ENCODE peak calls at places on chromosomes 7 and 10, in ten cellular contexts. One of them, this sample, is unnamed.
A peak's percentile ranks its signal among the peaks of the same experiment; 100 is the strongest.

GRCh38 chr10:50392426-50392825 is 141.1 kb upstream of the ASAH2 start:
- DNase-seq in type B pancreatic cell: no peak
- DNase-seq in progenitor cell of endocrine pancreas: no peak
- DNase-seq in Peyer's patch: no peak
- DNase-seq in WTC11: no peak
- DNase-seq in CD8-positive, alpha-beta T cell: no peak
- DNase-seq in adrenal gland: no peak
- DNase-seq in glutamatergic neuron: no peak
- DNase-seq in GM12878: no peak
- DNase-seq in bronchial epithelial cell: no peak
- DNase-seq in this sample: no peak

GRCh38 chr10:100370976-100371706 is 24.1 kb downstream of the SCD start:
- DNase-seq in type B pancreatic cell: peak; percentile 76
- DNase-seq in progenitor cell of endocrine pancreas: peak; percentile 36
- DNase-seq in Peyer's patch: peak; percentile 46
- DNase-seq in WTC11: peak; percentile 75
- DNase-seq in CD8-positive, alpha-beta T cell: peak; percentile 61
- DNase-seq in adrenal gland: peak; percentile 80
- DNase-seq in glutamatergic neuron: peak; percentile 70
- DNase-seq in GM12878: peak; percentile 34
- DNase-seq in bronchial epithelial cell: peak; percentile 85
- DNase-seq in this sample: no peak

GRCh38 chr7:115087437-115087836 is 165.5 kb downstream of the MDFIC start:
- DNase-seq in type B pancreatic cell: no peak
- DNase-seq in progenitor cell of endocrine pancreas: no peak
- DNase-seq in Peyer's patch: no peak
- DNase-seq in WTC11: no peak
- DNase-seq in CD8-positive, alpha-beta T cell: no peak
- DNase-seq in adrenal gland: peak; percentile 25
- DNase-seq in glutamatergic neuron: no peak
- DNase-seq in GM12878: no peak
- DNase-seq in bronchial epithelial cell: peak; percentile 82
- DNase-seq in this sample: no peak

GRCh38 chr7:98555403-98555802 is 61.7 kb upstream of the NPTX2 start:
- DNase-seq in type B pancreatic cell: no peak
- DNase-seq in progenitor cell of endocrine pancreas: no peak
- DNase-seq in Peyer's patch: no peak
- DNase-seq in WTC11: no peak
- DNase-seq in CD8-positive, alpha-beta T cell: no peak
- DNase-seq in adrenal gland: no peak
- DNase-seq in glutamatergic neuron: no peak
- DNase-seq in GM12878: no peak
- DNase-seq in bronchial epithelial cell: no peak
- DNase-seq in this sample: no peak

GRCh38 chr7:2494191-2495130 is 18.3 kb upstream of the GRIFIN start:
- DNase-seq in type B pancreatic cell: no peak
- DNase-seq in progenitor cell of endocrine pancreas: no peak
- DNase-seq in Peyer's patch: no peak
- DNase-seq in WTC11: no peak
- DNase-seq in CD8-positive, alpha-beta T cell: no peak
- DNase-seq in adrenal gland: no peak
- DNase-seq in glutamatergic neuron: no peak
- DNase-seq in GM12878: no peak
- DNase-seq in bronchial epithelial cell: no peak
- DNase-seq in this sample: no peak

GRCh38 chr10:34698979-34699378 is 116.1 kb downstream of the PARD3 start:
- DNase-seq in type B pancreatic cell: no peak
- DNase-seq in progenitor cell of endocrine pancreas: no peak
- DNase-seq in Peyer's patch: no peak
- DNase-seq in WTC11: no peak
- DNase-seq in CD8-positive, alpha-beta T cell: no peak
- DNase-seq in adrenal gland: no peak
- DNase-seq in glutamatergic neuron: no peak
- DNase-seq in GM12878: no peak
- DNase-seq in bronchial epithelial cell: peak; percentile 89
- DNase-seq in this sample: no peak

GRCh38 chr10:117237401-117237991 is 3.4 kb upstream of the SLC18A2 start:
- DNase-seq in type B pancreatic cell: no peak
- DNase-seq in progenitor cell of endocrine pancreas: no peak
- DNase-seq in Peyer's patch: no peak
- DNase-seq in WTC11: no peak
- DNase-seq in CD8-positive, alpha-beta T cell: no peak
- DNase-seq in adrenal gland: no peak
- DNase-seq in glutamatergic neuron: no peak
- DNase-seq in GM12878: no peak
- DNase-seq in bronchial epithelial cell: no peak
- DNase-seq in this sample: no peak

GRCh38 chr7:159006610-159007130 is 138.0 kb downstream of the VIPR2 start:
- DNase-seq in type B pancreatic cell: no peak
- DNase-seq in progenitor cell of endocrine pancreas: no peak
- DNase-seq in Peyer's patch: no peak
- DNase-seq in WTC11: no peak
- DNase-seq in CD8-positive, alpha-beta T cell: no peak
- DNase-seq in adrenal gland: no peak
- DNase-seq in glutamatergic neuron: no peak
- DNase-seq in GM12878: no peak
- DNase-seq in bronchial epithelial cell: no peak
- DNase-seq in this sample: no peak

GRCh38 chr7:89401690-89402089 is 606.2 kb upstream of the TEX47 start:
- DNase-seq in type B pancreatic cell: no peak
- DNase-seq in progenitor cell of endocrine pancreas: no peak
- DNase-seq in Peyer's patch: no peak
- DNase-seq in WTC11: no peak
- DNase-seq in CD8-positive, alpha-beta T cell: no peak
- DNase-seq in adrenal gland: no peak
- DNase-seq in glutamatergic neuron: no peak
- DNase-seq in GM12878: no peak
- DNase-seq in bronchial epithelial cell: no peak
- DNase-seq in this sample: no peak

GRCh38 chr10:96371356-96371755 is 12.6 kb upstream of the OPALIN start:
- DNase-seq in type B pancreatic cell: no peak
- DNase-seq in progenitor cell of endocrine pancreas: no peak
- DNase-seq in Peyer's patch: no peak
- DNase-seq in WTC11: no peak
- DNase-seq in CD8-positive, alpha-beta T cell: peak; percentile 21
- DNase-seq in adrenal gland: no peak
- DNase-seq in glutamatergic neuron: no peak
- DNase-seq in GM12878: no peak
- DNase-seq in bronchial epithelial cell: no peak
- DNase-seq in this sample: no peak

GRCh38 chr7:148708026-148708685 is 9.5 kb downstream of the CUL1 start:
- DNase-seq in type B pancreatic cell: no peak
- DNase-seq in progenitor cell of endocrine pancreas: no peak
- DNase-seq in Peyer's patch: no peak
- DNase-seq in WTC11: no peak
- DNase-seq in CD8-positive, alpha-beta T cell: no peak
- DNase-seq in adrenal gland: no peak
- DNase-seq in glutamatergic neuron: no peak
- DNase-seq in GM12878: no peak
- DNase-seq in bronchial epithelial cell: no peak
- DNase-seq in this sample: no peak

GRCh38 chr7:47517821-47518480 is 64.0 kb downstream of the TNS3 start:
- DNase-seq in type B pancreatic cell: no peak
- DNase-seq in progenitor cell of endocrine pancreas: no peak
- DNase-seq in Peyer's patch: no peak
- DNase-seq in WTC11: no peak
- DNase-seq in CD8-positive, alpha-beta T cell: no peak
- DNase-seq in adrenal gland: no peak
- DNase-seq in glutamatergic neuron: no peak
- DNase-seq in GM12878: no peak
- DNase-seq in bronchial epithelial cell: no peak
- DNase-seq in this sample: no peak

GRCh38 chr10:11478807-11479206 is 132.6 kb downstream of the USP6NL start:
- DNase-seq in type B pancreatic cell: no peak
- DNase-seq in progenitor cell of endocrine pancreas: no peak
- DNase-seq in Peyer's patch: no peak
- DNase-seq in WTC11: no peak
- DNase-seq in CD8-positive, alpha-beta T cell: no peak
- DNase-seq in adrenal gland: no peak
- DNase-seq in glutamatergic neuron: no peak
- DNase-seq in GM12878: no peak
- DNase-seq in bronchial epithelial cell: no peak
- DNase-seq in this sample: no peak

GRCh38 chr7:11341285-11341944 is 367.7 kb downstream of the PHF14 start:
- DNase-seq in type B pancreatic cell: no peak
- DNase-seq in progenitor cell of endocrine pancreas: no peak
- DNase-seq in Peyer's patch: no peak
- DNase-seq in WTC11: no peak
- DNase-seq in CD8-positive, alpha-beta T cell: no peak
- DNase-seq in adrenal gland: no peak
- DNase-seq in glutamatergic neuron: no peak
- DNase-seq in GM12878: no peak
- DNase-seq in bronchial epithelial cell: peak; percentile 50
- DNase-seq in this sample: no peak

GRCh38 chr10:86400705-86401587 is 34.4 kb upstream of the GRID1 start:
- DNase-seq in type B pancreatic cell: no peak
- DNase-seq in progenitor cell of endocrine pancreas: peak; percentile 37
- DNase-seq in Peyer's patch: peak; percentile 60
- DNase-seq in WTC11: peak; percentile 50
- DNase-seq in CD8-positive, alpha-beta T cell: peak; percentile 72
- DNase-seq in adrenal gland: peak; percentile 59
- DNase-seq in glutamatergic neuron: peak; percentile 46
- DNase-seq in GM12878: no peak
- DNase-seq in bronchial epithelial cell: peak; percentile 47
- DNase-seq in this sample: no peak
- TF ChIP-seq CTCF in type B pancreatic cell: peak; percentile 55
- TF ChIP-seq CTCF in progenitor cell of endocrine pancreas: peak; percentile 43
- TF ChIP-seq CTCF in Peyer's patch: no peak
- TF ChIP-seq CTCF in WTC11: no peak
- TF ChIP-seq CTCF in CD8-positive, alpha-beta T cell: no peak
- TF ChIP-seq CTCF in adrenal gland: no peak
- TF ChIP-seq CTCF in glutamatergic neuron: no peak
- TF ChIP-seq CTCF in GM12878: no peak
- TF ChIP-seq CTCF in bronchial epithelial cell: peak; percentile 19
- TF ChIP-seq CTCF in this sample: peak; percentile 7

DNA sequence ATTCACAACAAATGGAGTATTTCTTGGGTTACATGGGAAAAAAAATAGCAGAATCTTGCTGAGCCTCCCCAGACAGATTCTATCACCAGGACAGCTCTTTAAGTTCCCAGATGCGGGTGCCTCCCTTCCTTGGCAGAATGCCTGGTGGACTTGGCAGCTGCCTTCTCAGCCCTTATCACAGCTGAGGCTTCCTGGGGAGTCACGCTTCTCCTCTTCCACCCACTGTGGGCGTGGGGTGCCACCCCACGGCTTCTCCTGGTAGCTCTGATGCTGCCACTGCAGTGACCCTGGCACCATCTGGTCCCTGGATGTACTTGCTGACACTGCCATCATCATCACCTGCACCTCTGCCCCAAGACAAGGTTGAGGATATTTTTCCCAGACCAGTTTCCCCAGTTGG is 16.2 kb upstream of the NME8 start:
- DNase-seq in type B pancreatic cell: no peak
- DNase-seq in progenitor cell of endocrine pancreas: no peak
- DNase-seq in Peyer's patch: peak; percentile 17
- DNase-seq in WTC11: no peak
- DNase-seq in CD8-positive, alpha-beta T cell: no peak
- DNase-seq in adrenal gland: peak; percentile 44
- DNase-seq in glutamatergic neuron: no peak
- DNase-seq in GM12878: no peak
- DNase-seq in bronchial epithelial cell: peak; percentile 46
- DNase-seq in this sample: no peak
- TF ChIP-seq CTCF in type B pancreatic cell: no peak
- TF ChIP-seq CTCF in progenitor cell of endocrine pancreas: no peak
- TF ChIP-seq CTCF in Peyer's patch: no peak
- TF ChIP-seq CTCF in WTC11: no peak
- TF ChIP-seq CTCF in CD8-positive, alpha-beta T cell: no peak
- TF ChIP-seq CTCF in adrenal gland: peak; percentile 17
- TF ChIP-seq CTCF in glutamatergic neuron: no peak
- TF ChIP-seq CTCF in GM12878: peak; percentile 56
- TF ChIP-seq CTCF in bronchial epithelial cell: peak; percentile 63
- TF ChIP-seq CTCF in this sample: peak; percentile 51

GRCh38 chr7:82305347-82306005 is 138.1 kb downstream of the CACNA2D1 start:
- DNase-seq in type B pancreatic cell: no peak
- DNase-seq in progenitor cell of endocrine pancreas: no peak
- DNase-seq in Peyer's patch: no peak
- DNase-seq in WTC11: no peak
- DNase-seq in CD8-positive, alpha-beta T cell: no peak
- DNase-seq in adrenal gland: no peak
- DNase-seq in glutamatergic neuron: no peak
- DNase-seq in GM12878: no peak
- DNase-seq in bronchial epithelial cell: no peak
- DNase-seq in this sample: no peak
- TF ChIP-seq CTCF in type B pancreatic cell: no peak
- TF ChIP-seq CTCF in progenitor cell of endocrine pancreas: no peak
- TF ChIP-seq CTCF in Peyer's patch: no peak
- TF ChIP-seq CTCF in WTC11: no peak
- TF ChIP-seq CTCF in CD8-positive, alpha-beta T cell: no peak
- TF ChIP-seq CTCF in adrenal gland: no peak
- TF ChIP-seq CTCF in glutamatergic neuron: no peak
- TF ChIP-seq CTCF in GM12878: no peak
- TF ChIP-seq CTCF in bronchial epithelial cell: no peak
- TF ChIP-seq CTCF in this sample: no peak

DNA sequence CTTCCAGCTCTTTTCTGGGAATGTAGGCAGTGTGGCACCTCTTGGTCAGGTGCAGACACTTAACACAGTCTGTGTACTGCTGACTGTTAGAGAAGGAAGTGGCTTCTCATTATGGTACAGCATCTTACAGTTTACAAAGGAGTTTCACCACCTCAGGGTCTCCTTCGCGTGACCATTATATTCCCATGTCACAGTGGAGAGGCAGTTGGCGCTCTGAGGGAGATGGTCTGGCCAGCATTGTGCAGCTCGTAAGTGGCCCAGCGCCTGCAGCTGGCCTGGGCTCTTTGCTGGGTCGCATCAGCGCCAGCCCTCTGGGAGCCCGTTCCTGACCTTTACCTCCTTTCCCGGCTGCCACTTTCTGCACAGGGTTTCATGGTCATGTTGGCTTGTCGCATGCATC is 15.4 kb downstream of the TSPAN15 start:
- DNase-seq in type B pancreatic cell: no peak
- DNase-seq in progenitor cell of endocrine pancreas: no peak
- DNase-seq in Peyer's patch: no peak
- DNase-seq in WTC11: no peak
- DNase-seq in CD8-positive, alpha-beta T cell: no peak
- DNase-seq in adrenal gland: no peak
- DNase-seq in glutamatergic neuron: no peak
- DNase-seq in GM12878: no peak
- DNase-seq in bronchial epithelial cell: no peak
- DNase-seq in this sample: no peak
- TF ChIP-seq CTCF in type B pancreatic cell: no peak
- TF ChIP-seq CTCF in progenitor cell of endocrine pancreas: no peak
- TF ChIP-seq CTCF in Peyer's patch: no peak
- TF ChIP-seq CTCF in WTC11: no peak
- TF ChIP-seq CTCF in CD8-positive, alpha-beta T cell: no peak
- TF ChIP-seq CTCF in adrenal gland: no peak
- TF ChIP-seq CTCF in glutamatergic neuron: no peak
- TF ChIP-seq CTCF in GM12878: no peak
- TF ChIP-seq CTCF in bronchial epithelial cell: no peak
- TF ChIP-seq CTCF in this sample: no peak

DNA sequence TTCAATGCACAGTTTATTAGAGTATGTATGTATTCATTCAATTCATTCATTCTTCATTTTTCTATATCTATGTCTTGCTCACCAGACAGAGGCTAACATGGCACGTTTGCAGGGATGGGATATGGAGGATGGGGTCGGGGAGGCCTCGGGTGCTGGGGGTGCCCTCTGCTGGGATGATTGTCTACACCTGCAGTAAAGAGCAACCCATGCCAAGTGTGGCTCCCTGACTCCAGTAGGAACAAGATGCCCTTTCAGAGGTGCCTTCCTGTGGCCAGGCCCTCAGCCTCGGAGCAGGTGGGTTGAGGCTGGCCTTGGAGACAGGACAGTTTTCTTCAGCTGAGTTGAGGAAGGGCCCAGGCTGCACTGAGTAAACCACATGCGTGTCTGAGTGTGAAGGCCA is 157.2 kb downstream of the SH2D4B start:
- DNase-seq in type B pancreatic cell: no peak
- DNase-seq in progenitor cell of endocrine pancreas: no peak
- DNase-seq in Peyer's patch: no peak
- DNase-seq in WTC11: no peak
- DNase-seq in CD8-positive, alpha-beta T cell: no peak
- DNase-seq in adrenal gland: no peak
- DNase-seq in glutamatergic neuron: no peak
- DNase-seq in GM12878: no peak
- DNase-seq in bronchial epithelial cell: no peak
- DNase-seq in this sample: no peak
- TF ChIP-seq CTCF in type B pancreatic cell: no peak
- TF ChIP-seq CTCF in progenitor cell of endocrine pancreas: no peak
- TF ChIP-seq CTCF in Peyer's patch: no peak
- TF ChIP-seq CTCF in WTC11: no peak
- TF ChIP-seq CTCF in CD8-positive, alpha-beta T cell: no peak
- TF ChIP-seq CTCF in adrenal gland: no peak
- TF ChIP-seq CTCF in glutamatergic neuron: no peak
- TF ChIP-seq CTCF in GM12878: no peak
- TF ChIP-seq CTCF in bronchial epithelial cell: no peak
- TF ChIP-seq CTCF in this sample: no peak

This sample was measured in GM12864.